ENCODE peak calls at places on chromosomes 13 and 19, in seven cellular contexts. One of them, this sample, is unnamed.

GRCh38 chr13:21458457-21458815 is 667 bp downstream of the ZDHHC20 start:
- DNase-seq in Peyer's patch: peak
- DNase-seq in aorta: no peak
- DNase-seq in mesendoderm: peak
- DNase-seq in psoas muscle: peak
- DNase-seq in T1000: no peak
- DNase-seq in fibroblast of pulmonary artery: no peak
- DNase-seq in this sample: peak

GRCh38 chr19:52992109-52993004 is 21.4 kb upstream of the ERVV-1 start:
- DNase-seq in Peyer's patch: no peak
- DNase-seq in aorta: peak
- DNase-seq in mesendoderm: peak
- DNase-seq in psoas muscle: peak
- DNase-seq in T1000: no peak
- DNase-seq in fibroblast of pulmonary artery: peak
- DNase-seq in this sample: no peak

GRCh38 chr19:29663861-29664752 is 1.2 kb upstream of the PLEKHF1 start:
- DNase-seq in Peyer's patch: no peak
- DNase-seq in aorta: no peak
- DNase-seq in mesendoderm: peak
- DNase-seq in psoas muscle: no peak
- DNase-seq in T1000: no peak
- DNase-seq in fibroblast of pulmonary artery: no peak
- DNase-seq in this sample: no peak

GRCh38 chr19:43651758-43652545 is 12.3 kb upstream of the CADM4 start:
- DNase-seq in Peyer's patch: peak
- DNase-seq in aorta: no peak
- DNase-seq in mesendoderm: peak
- DNase-seq in psoas muscle: peak
- DNase-seq in T1000: peak
- DNase-seq in fibroblast of pulmonary artery: peak
- DNase-seq in this sample: no peak

GRCh38 chr13:20053016-20053415 is 94.5 kb downstream of the ZMYM2 start:
- DNase-seq in Peyer's patch: no peak
- DNase-seq in aorta: no peak
- DNase-seq in mesendoderm: no peak
- DNase-seq in psoas muscle: no peak
- DNase-seq in T1000: no peak
- DNase-seq in fibroblast of pulmonary artery: peak
- DNase-seq in this sample: no peak

GRCh38 chr19:49793561-49793840 is 19.6 kb downstream of the FUZ start:
- DNase-seq in Peyer's patch: no peak
- DNase-seq in aorta: no peak
- DNase-seq in mesendoderm: no peak
- DNase-seq in psoas muscle: no peak
- DNase-seq in T1000: peak
- DNase-seq in fibroblast of pulmonary artery: no peak
- DNase-seq in this sample: no peak

GRCh38 chr13:41613471-41613870 is 156.1 kb downstream of the RGCC start:
- DNase-seq in Peyer's patch: no peak
- DNase-seq in aorta: no peak
- DNase-seq in mesendoderm: no peak
- DNase-seq in psoas muscle: no peak
- DNase-seq in T1000: no peak
- DNase-seq in fibroblast of pulmonary artery: no peak
- DNase-seq in this sample: no peak

GRCh38 chr19:18321729-18322091 is 1.2 kb downstream of the LSM4 start:
- DNase-seq in Peyer's patch: no peak
- DNase-seq in aorta: no peak
- DNase-seq in mesendoderm: no peak
- DNase-seq in psoas muscle: no peak
- DNase-seq in T1000: no peak
- DNase-seq in fibroblast of pulmonary artery: peak
- DNase-seq in this sample: no peak

GRCh38 chr13:113972451-113973217 is 1.2 kb downstream of the C13orf46 start:
- DNase-seq in Peyer's patch: no peak
- DNase-seq in aorta: peak
- DNase-seq in mesendoderm: peak
- DNase-seq in psoas muscle: peak
- DNase-seq in T1000: no peak
- DNase-seq in fibroblast of pulmonary artery: no peak
- DNase-seq in this sample: peak

GRCh38 chr19:31616031-31616430 is 266.8 kb upstream of the TSHZ3 start:
- DNase-seq in Peyer's patch: no peak
- DNase-seq in aorta: no peak
- DNase-seq in mesendoderm: no peak
- DNase-seq in psoas muscle: no peak
- DNase-seq in T1000: no peak
- DNase-seq in fibroblast of pulmonary artery: no peak
- DNase-seq in this sample: no peak

GRCh38 chr19:3556978-3557460 is 367 bp downstream of the MFSD12 start:
- DNase-seq in Peyer's patch: peak
- DNase-seq in aorta: no peak
- DNase-seq in mesendoderm: peak
- DNase-seq in psoas muscle: peak
- DNase-seq in T1000: no peak
- DNase-seq in fibroblast of pulmonary artery: no peak
- DNase-seq in this sample: peak

GRCh38 chr13:60463787-60464186 is 66.8 kb downstream of the TDRD3 start:
- DNase-seq in Peyer's patch: no peak
- DNase-seq in aorta: no peak
- DNase-seq in mesendoderm: no peak
- DNase-seq in psoas muscle: no peak
- DNase-seq in T1000: no peak
- DNase-seq in fibroblast of pulmonary artery: no peak
- DNase-seq in this sample: no peak

GRCh38 chr19:4183967-4184717 is 1.7 kb downstream of the ANKRD24 start:
- DNase-seq in Peyer's patch: no peak
- DNase-seq in aorta: no peak
- DNase-seq in mesendoderm: no peak
- DNase-seq in psoas muscle: peak
- DNase-seq in T1000: no peak
- DNase-seq in fibroblast of pulmonary artery: no peak
- DNase-seq in this sample: no peak

GRCh38 chr13:100753391-100753790 is 78.8 kb upstream of the TMTC4 start:
- DNase-seq in Peyer's patch: no peak
- DNase-seq in aorta: no peak
- DNase-seq in mesendoderm: no peak
- DNase-seq in psoas muscle: no peak
- DNase-seq in T1000: no peak
- DNase-seq in fibroblast of pulmonary artery: no peak
- DNase-seq in this sample: no peak

GRCh38 chr19:29016926-29017760 is 195.8 kb downstream of the UQCRFS1 start:
- DNase-seq in Peyer's patch: no peak
- DNase-seq in aorta: no peak
- DNase-seq in mesendoderm: peak
- DNase-seq in psoas muscle: no peak
- DNase-seq in T1000: no peak
- DNase-seq in fibroblast of pulmonary artery: no peak
- DNase-seq in this sample: no peak

GRCh38 chr13:113933901-113934300 is 40.0 kb downstream of the C13orf46 start:
- DNase-seq in Peyer's patch: peak
- DNase-seq in aorta: peak
- DNase-seq in mesendoderm: no peak
- DNase-seq in psoas muscle: peak
- DNase-seq in T1000: no peak
- DNase-seq in fibroblast of pulmonary artery: no peak
- DNase-seq in this sample: no peak

GRCh38 chr19:47719047-47719885 is 6.0 kb downstream of the EHD2 start:
- DNase-seq in Peyer's patch: no peak
- DNase-seq in aorta: peak
- DNase-seq in mesendoderm: no peak
- DNase-seq in psoas muscle: peak
- DNase-seq in T1000: peak
- DNase-seq in fibroblast of pulmonary artery: peak
- DNase-seq in this sample: no peak

GRCh38 chr13:91632071-91632470 is 233.7 kb downstream of the GPC5 start:
- DNase-seq in Peyer's patch: no peak
- DNase-seq in aorta: no peak
- DNase-seq in mesendoderm: no peak
- DNase-seq in psoas muscle: no peak
- DNase-seq in T1000: no peak
- DNase-seq in fibroblast of pulmonary artery: no peak
- DNase-seq in this sample: no peak

GRCh38 chr13:67168384-67168783 is 61.8 kb downstream of the PCDH9 start:
- DNase-seq in Peyer's patch: no peak
- DNase-seq in aorta: no peak
- DNase-seq in mesendoderm: no peak
- DNase-seq in psoas muscle: no peak
- DNase-seq in T1000: no peak
- DNase-seq in fibroblast of pulmonary artery: no peak
- DNase-seq in this sample: no peak

GRCh38 chr13:36796052-36796451 is 23.0 kb upstream of the RFXAP start:
- DNase-seq in Peyer's patch: no peak
- DNase-seq in aorta: no peak
- DNase-seq in mesendoderm: no peak
- DNase-seq in psoas muscle: no peak
- DNase-seq in T1000: no peak
- DNase-seq in fibroblast of pulmonary artery: no peak
- DNase-seq in this sample: no peak